ENCODE peak calls at places on chromosomes 6 and 20, in six cellular contexts. X is activated T-cell treated with anti-CD3 and anti-CD28 coated beads, Interleukin-2, amount 50 U/mL, for 72 hours; G is substantia nigra; J is HFFc6; M is NCI-H69; R is GOT3. L is an unnamed sample.
A peak's percentile ranks its signal among the peaks of the same experiment; 100 is the strongest.

GRCh38 chr20:19806806-19807691 is 49.0 kb downstream of the RIN2 start:
- DNase-seq in J (no peak), R (no peak), X (no peak), G (no peak), M (peak; percentile 95), L (peak; percentile 40)

GRCh38 chr20:50348118-50348517 is 157.5 kb downstream of the CEBPB start:
- DNase-seq in J (no peak), X (no peak), M (no peak), R (no peak), G (peak; percentile 10), L (no peak)

GRCh38 chr6:165206798-165207197 is 102.6 kb downstream of the C6orf118 start:
- DNase-seq in X (no peak), M (no peak), J (no peak), G (no peak), R (no peak), L (no peak)

GRCh38 chr6:27604986-27605385 is 132.1 kb upstream of the ZNF184 start:
- DNase-seq in G (no peak), M (peak; percentile 23), X (no peak), R (no peak), J (no peak), L (no peak)

GRCh38 chr6:127515794-127516675 is 3.1 kb downstream of the MTCL3 start:
- DNase-seq in G (peak; percentile 88), X (peak; percentile 79), M (peak; percentile 91), J (peak; percentile 64), R (peak; percentile 51), L (peak; percentile 85)

GRCh38 chr6:157282279-157282678 is 41.0 kb downstream of the TMEM242 start:
- DNase-seq in X (no peak), J (no peak), R (no peak), G (no peak), M (no peak), L (no peak)

GRCh38 chr6:124949706-124950105 is 12.5 kb upstream of the RNF217 start:
- DNase-seq in X (no peak), R (no peak), G (no peak), J (no peak), M (no peak), L (no peak)

GRCh38 chr6:136039185-136039584 is 187.7 kb downstream of the PDE7B start:
- DNase-seq in G (no peak), M (no peak), X (no peak), J (no peak), R (no peak), L (no peak)

GRCh38 chr6:42979523-42980177 is 669 bp upstream of the PEX6 start:
- DNase-seq in M (no peak), R (no peak), G (no peak), X (no peak), J (peak; percentile 48), L (no peak)

GRCh38 chr6:146819596-146820320 is 221.0 kb downstream of the ADGB start:
- DNase-seq in M (no peak), G (no peak), X (no peak), R (no peak), J (no peak), L (no peak)

GRCh38 chr6:16286151-16286522 is 47.8 kb downstream of the GMPR start:
- DNase-seq in M (peak; percentile 76), G (peak; percentile 31), J (no peak), R (no peak), X (peak; percentile 53), L (peak; percentile 23)